ENCODE peak calls at places on chromosomes 12 and 14, in ten cellular contexts. One of them, this sample, is unnamed.
A peak's percentile ranks its signal among the peaks of the same experiment; 100 is the strongest.

GRCh38 chr12:109462868-109463692 is 14.0 kb downstream of the KCTD10 start:
- DNase-seq in activated T-helper 1 cell treated with Interleukin-2 at 50 U/mL for 16 hours: no peak
- DNase-seq in IMR-90: peak; percentile 98
- DNase-seq in AG04450: peak; percentile 98
- DNase-seq in Ammon's horn: peak; percentile 42
- DNase-seq in posterior cingulate gyrus: no peak
- DNase-seq in mesothelial cell of epicardium: peak; percentile 75
- DNase-seq in activated CD8-positive, alpha-beta T cell treated with anti-CD3 and anti-CD28 coated beads for 36 hours: no peak
- DNase-seq in lung microvascular endothelial cell: peak; percentile 57
- DNase-seq in T-helper 2 cell: no peak
- DNase-seq in this sample: peak; percentile 66

GRCh38 chr12:82687020-82687951 is 580 bp downstream of the TMTC2 start:
- DNase-seq in lung microvascular endothelial cell: peak; percentile 27
- DNase-seq in T-helper 2 cell: peak; percentile 27
- DNase-seq in activated T-helper 1 cell treated with Interleukin-2 at 50 U/mL for 16 hours: peak; percentile 42
- DNase-seq in posterior cingulate gyrus: peak; percentile 45
- DNase-seq in mesothelial cell of epicardium: peak; percentile 77
- DNase-seq in activated CD8-positive, alpha-beta T cell treated with anti-CD3 and anti-CD28 coated beads for 36 hours: peak; percentile 79
- DNase-seq in Ammon's horn: peak; percentile 64
- DNase-seq in AG04450: no peak
- DNase-seq in IMR-90: peak; percentile 9
- DNase-seq in this sample: peak; percentile 45

GRCh38 chr14:105931808-105932483 is 405.6 kb downstream of the TMEM121 start:
- DNase-seq in lung microvascular endothelial cell: no peak
- DNase-seq in IMR-90: no peak
- DNase-seq in Ammon's horn: no peak
- DNase-seq in AG04450: no peak
- DNase-seq in T-helper 2 cell: no peak
- DNase-seq in mesothelial cell of epicardium: peak; percentile 17
- DNase-seq in activated CD8-positive, alpha-beta T cell treated with anti-CD3 and anti-CD28 coated beads for 36 hours: peak; percentile 26
- DNase-seq in posterior cingulate gyrus: no peak
- DNase-seq in activated T-helper 1 cell treated with Interleukin-2 at 50 U/mL for 16 hours: no peak
- DNase-seq in this sample: peak; percentile 17

GRCh38 chr14:65359503-65359902 is 53.0 kb upstream of the FUT8 start:
- DNase-seq in IMR-90: peak; percentile 59
- DNase-seq in activated T-helper 1 cell treated with Interleukin-2 at 50 U/mL for 16 hours: no peak
- DNase-seq in activated CD8-positive, alpha-beta T cell treated with anti-CD3 and anti-CD28 coated beads for 36 hours: no peak
- DNase-seq in Ammon's horn: peak; percentile 38
- DNase-seq in AG04450: no peak
- DNase-seq in T-helper 2 cell: no peak
- DNase-seq in lung microvascular endothelial cell: peak; percentile 23
- DNase-seq in posterior cingulate gyrus: no peak
- DNase-seq in mesothelial cell of epicardium: no peak
- DNase-seq in this sample: no peak

GRCh38 chr14:28294834-28295440 is 471.6 kb upstream of the FOXG1 start:
- DNase-seq in AG04450: no peak
- DNase-seq in activated CD8-positive, alpha-beta T cell treated with anti-CD3 and anti-CD28 coated beads for 36 hours: peak; percentile 2
- DNase-seq in Ammon's horn: no peak
- DNase-seq in posterior cingulate gyrus: no peak
- DNase-seq in IMR-90: no peak
- DNase-seq in T-helper 2 cell: no peak
- DNase-seq in mesothelial cell of epicardium: no peak
- DNase-seq in activated T-helper 1 cell treated with Interleukin-2 at 50 U/mL for 16 hours: no peak
- DNase-seq in lung microvascular endothelial cell: no peak
- DNase-seq in this sample: peak; percentile 93

GRCh38 chr14:62322216-62322615 is 560.0 kb downstream of the SNAPC1 start:
- DNase-seq in activated T-helper 1 cell treated with Interleukin-2 at 50 U/mL for 16 hours: no peak
- DNase-seq in Ammon's horn: no peak
- DNase-seq in T-helper 2 cell: no peak
- DNase-seq in IMR-90: no peak
- DNase-seq in mesothelial cell of epicardium: no peak
- DNase-seq in activated CD8-positive, alpha-beta T cell treated with anti-CD3 and anti-CD28 coated beads for 36 hours: no peak
- DNase-seq in lung microvascular endothelial cell: no peak
- DNase-seq in AG04450: no peak
- DNase-seq in posterior cingulate gyrus: no peak
- DNase-seq in this sample: no peak

GRCh38 chr14:33754264-33754663 is 196.6 kb downstream of the EGLN3 start:
- DNase-seq in posterior cingulate gyrus: no peak
- DNase-seq in activated CD8-positive, alpha-beta T cell treated with anti-CD3 and anti-CD28 coated beads for 36 hours: no peak
- DNase-seq in T-helper 2 cell: no peak
- DNase-seq in Ammon's horn: no peak
- DNase-seq in activated T-helper 1 cell treated with Interleukin-2 at 50 U/mL for 16 hours: no peak
- DNase-seq in lung microvascular endothelial cell: no peak
- DNase-seq in IMR-90: no peak
- DNase-seq in AG04450: no peak
- DNase-seq in mesothelial cell of epicardium: no peak
- DNase-seq in this sample: no peak

GRCh38 chr12:52615208-52615868 is 3.0 kb downstream of the KRT73 start:
- DNase-seq in T-helper 2 cell: no peak
- DNase-seq in activated T-helper 1 cell treated with Interleukin-2 at 50 U/mL for 16 hours: no peak
- DNase-seq in mesothelial cell of epicardium: no peak
- DNase-seq in AG04450: no peak
- DNase-seq in Ammon's horn: no peak
- DNase-seq in activated CD8-positive, alpha-beta T cell treated with anti-CD3 and anti-CD28 coated beads for 36 hours: peak; percentile 54
- DNase-seq in IMR-90: peak; percentile 2
- DNase-seq in lung microvascular endothelial cell: no peak
- DNase-seq in posterior cingulate gyrus: no peak
- DNase-seq in this sample: no peak

GRCh38 chr12:50625029-50625875 is 120.5 kb downstream of the DIP2B start:
- DNase-seq in Ammon's horn: no peak
- DNase-seq in mesothelial cell of epicardium: no peak
- DNase-seq in T-helper 2 cell: no peak
- DNase-seq in lung microvascular endothelial cell: peak; percentile 56
- DNase-seq in IMR-90: no peak
- DNase-seq in posterior cingulate gyrus: no peak
- DNase-seq in activated CD8-positive, alpha-beta T cell treated with anti-CD3 and anti-CD28 coated beads for 36 hours: no peak
- DNase-seq in AG04450: no peak
- DNase-seq in activated T-helper 1 cell treated with Interleukin-2 at 50 U/mL for 16 hours: no peak
- DNase-seq in this sample: peak; percentile 9

GRCh38 chr12:9742665-9743064 is 9.8 kb upstream of the CLECL1 start:
- DNase-seq in activated T-helper 1 cell treated with Interleukin-2 at 50 U/mL for 16 hours: peak; percentile 45
- DNase-seq in AG04450: no peak
- DNase-seq in mesothelial cell of epicardium: no peak
- DNase-seq in T-helper 2 cell: no peak
- DNase-seq in posterior cingulate gyrus: no peak
- DNase-seq in Ammon's horn: no peak
- DNase-seq in lung microvascular endothelial cell: no peak
- DNase-seq in IMR-90: no peak
- DNase-seq in activated CD8-positive, alpha-beta T cell treated with anti-CD3 and anti-CD28 coated beads for 36 hours: peak; percentile 56
- DNase-seq in this sample: no peak

GRCh38 chr12:108309674-108310312 is 29.3 kb downstream of the CMKLR1 start:
- DNase-seq in activated CD8-positive, alpha-beta T cell treated with anti-CD3 and anti-CD28 coated beads for 36 hours: no peak
- DNase-seq in activated T-helper 1 cell treated with Interleukin-2 at 50 U/mL for 16 hours: no peak
- DNase-seq in IMR-90: no peak
- DNase-seq in Ammon's horn: no peak
- DNase-seq in T-helper 2 cell: no peak
- DNase-seq in lung microvascular endothelial cell: no peak
- DNase-seq in posterior cingulate gyrus: no peak
- DNase-seq in mesothelial cell of epicardium: no peak
- DNase-seq in AG04450: no peak
- DNase-seq in this sample: no peak

GRCh38 chr12:76871751-76872150 is 7.1 kb downstream of the CSRP2 start:
- DNase-seq in IMR-90: no peak
- DNase-seq in Ammon's horn: no peak
- DNase-seq in T-helper 2 cell: no peak
- DNase-seq in AG04450: no peak
- DNase-seq in activated T-helper 1 cell treated with Interleukin-2 at 50 U/mL for 16 hours: no peak
- DNase-seq in mesothelial cell of epicardium: no peak
- DNase-seq in lung microvascular endothelial cell: no peak
- DNase-seq in activated CD8-positive, alpha-beta T cell treated with anti-CD3 and anti-CD28 coated beads for 36 hours: no peak
- DNase-seq in posterior cingulate gyrus: no peak
- DNase-seq in this sample: no peak

GRCh38 chr14:94079891-94080605 is 954 bp downstream of the DDX24 start:
- DNase-seq in posterior cingulate gyrus: no peak
- DNase-seq in Ammon's horn: no peak
- DNase-seq in lung microvascular endothelial cell: peak; percentile 72
- DNase-seq in activated T-helper 1 cell treated with Interleukin-2 at 50 U/mL for 16 hours: no peak
- DNase-seq in mesothelial cell of epicardium: no peak
- DNase-seq in IMR-90: peak; percentile 42
- DNase-seq in AG04450: no peak
- DNase-seq in activated CD8-positive, alpha-beta T cell treated with anti-CD3 and anti-CD28 coated beads for 36 hours: peak; percentile 15
- DNase-seq in T-helper 2 cell: no peak
- DNase-seq in this sample: no peak

GRCh38 chr14:22656945-22657711 is 13.0 kb upstream of the OR6J1 start:
- DNase-seq in posterior cingulate gyrus: no peak
- DNase-seq in lung microvascular endothelial cell: no peak
- DNase-seq in mesothelial cell of epicardium: no peak
- DNase-seq in AG04450: no peak
- DNase-seq in IMR-90: peak; percentile 35
- DNase-seq in activated T-helper 1 cell treated with Interleukin-2 at 50 U/mL for 16 hours: no peak
- DNase-seq in activated CD8-positive, alpha-beta T cell treated with anti-CD3 and anti-CD28 coated beads for 36 hours: no peak
- DNase-seq in Ammon's horn: no peak
- DNase-seq in T-helper 2 cell: no peak
- DNase-seq in this sample: no peak

GRCh38 chr14:92244805-92245204 is 78.2 kb upstream of the SLC24A4 start:
- DNase-seq in Ammon's horn: no peak
- DNase-seq in T-helper 2 cell: no peak
- DNase-seq in activated CD8-positive, alpha-beta T cell treated with anti-CD3 and anti-CD28 coated beads for 36 hours: no peak
- DNase-seq in lung microvascular endothelial cell: no peak
- DNase-seq in posterior cingulate gyrus: no peak
- DNase-seq in activated T-helper 1 cell treated with Interleukin-2 at 50 U/mL for 16 hours: no peak
- DNase-seq in AG04450: no peak
- DNase-seq in mesothelial cell of epicardium: no peak
- DNase-seq in IMR-90: no peak
- DNase-seq in this sample: no peak

GRCh38 chr14:100117647-100118376 is 41.6 kb downstream of the DEGS2 start:
- DNase-seq in Ammon's horn: no peak
- DNase-seq in AG04450: no peak
- DNase-seq in lung microvascular endothelial cell: no peak
- DNase-seq in activated CD8-positive, alpha-beta T cell treated with anti-CD3 and anti-CD28 coated beads for 36 hours: no peak
- DNase-seq in activated T-helper 1 cell treated with Interleukin-2 at 50 U/mL for 16 hours: no peak
- DNase-seq in T-helper 2 cell: no peak
- DNase-seq in IMR-90: no peak
- DNase-seq in mesothelial cell of epicardium: no peak
- DNase-seq in posterior cingulate gyrus: no peak
- DNase-seq in this sample: peak; percentile 46

GRCh38 chr14:73935666-73936065 is 14.2 kb downstream of the FAM161B start:
- DNase-seq in IMR-90: no peak
- DNase-seq in posterior cingulate gyrus: no peak
- DNase-seq in activated T-helper 1 cell treated with Interleukin-2 at 50 U/mL for 16 hours: no peak
- DNase-seq in AG04450: no peak
- DNase-seq in lung microvascular endothelial cell: peak; percentile 26
- DNase-seq in T-helper 2 cell: no peak
- DNase-seq in activated CD8-positive, alpha-beta T cell treated with anti-CD3 and anti-CD28 coated beads for 36 hours: no peak
- DNase-seq in mesothelial cell of epicardium: no peak
- DNase-seq in Ammon's horn: no peak
- DNase-seq in this sample: peak; percentile 29

GRCh38 chr12:24561882-24562760 is 386.8 kb downstream of the BCAT1 start:
- DNase-seq in lung microvascular endothelial cell: peak; percentile 41
- DNase-seq in AG04450: no peak
- DNase-seq in Ammon's horn: peak; percentile 55
- DNase-seq in IMR-90: peak; percentile 62
- DNase-seq in mesothelial cell of epicardium: peak; percentile 75
- DNase-seq in activated CD8-positive, alpha-beta T cell treated with anti-CD3 and anti-CD28 coated beads for 36 hours: peak; percentile 21
- DNase-seq in posterior cingulate gyrus: peak; percentile 53
- DNase-seq in activated T-helper 1 cell treated with Interleukin-2 at 50 U/mL for 16 hours: no peak
- DNase-seq in T-helper 2 cell: no peak
- DNase-seq in this sample: peak; percentile 36

GRCh38 chr12:54017027-54017788 is 8.4 kb downstream of the HOXC8 start:
- DNase-seq in lung microvascular endothelial cell: no peak
- DNase-seq in AG04450: no peak
- DNase-seq in activated CD8-positive, alpha-beta T cell treated with anti-CD3 and anti-CD28 coated beads for 36 hours: no peak
- DNase-seq in activated T-helper 1 cell treated with Interleukin-2 at 50 U/mL for 16 hours: no peak
- DNase-seq in mesothelial cell of epicardium: no peak
- DNase-seq in Ammon's horn: no peak
- DNase-seq in T-helper 2 cell: no peak
- DNase-seq in IMR-90: no peak
- DNase-seq in posterior cingulate gyrus: no peak
- DNase-seq in this sample: no peak

This sample was measured in Kasumi-1.